ENCODE peak calls at places on chromosomes 1 and 21, in ten cellular contexts. O is NCI-H2081, W is GM06990, B is left colon, I is Ammon's horn, U is non-pigmented ciliary epithelial cell, K is T-helper 9 cell, Z is K562, S is NCI-H1417, Q is neural crest cell. F is an unnamed sample.

GRCh38 chr1:148264374-148265276 is 112.5 kb upstream of the NBPF11 start:
- DNase-seq in O (no peak), W (no peak), B (no peak), I (peak), U (peak), K (no peak), Z (peak), S (peak), Q (no peak), F (no peak)

GRCh38 chr1:110056284-110056680 is 14.2 kb downstream of the ALX3 start:
- DNase-seq in O (no peak), W (no peak), B (no peak), I (no peak), U (no peak), K (no peak), Z (no peak), S (no peak), Q (no peak), F (no peak)

GRCh38 chr21:44918581-44919033 is 2.1 kb downstream of the ITGB2 start:
- DNase-seq in O (no peak), W (no peak), B (no peak), I (no peak), U (no peak), K (no peak), Z (no peak), S (no peak), Q (no peak), F (peak)

GRCh38 chr1:239197871-239198270 is 188.5 kb upstream of the CHRM3 start:
- DNase-seq in O (no peak), W (no peak), B (no peak), I (no peak), U (no peak), K (no peak), Z (no peak), S (no peak), Q (no peak), F (no peak)

GRCh38 chr1:232278925-232279324 is 351.0 kb downstream of the SIPA1L2 start:
- DNase-seq in O (no peak), W (no peak), B (no peak), I (no peak), U (no peak), K (no peak), Z (no peak), S (no peak), Q (no peak), F (no peak)

GRCh38 chr21:44684483-44684882 is 2.5 kb upstream of the KRTAP12-1 start:
- DNase-seq in O (no peak), W (no peak), B (no peak), I (no peak), U (no peak), K (no peak), Z (no peak), S (no peak), Q (no peak), F (no peak)

GRCh38 chr1:114258633-114259032 is 105.0 kb upstream of the SYT6 start:
- DNase-seq in O (no peak), W (no peak), B (no peak), I (no peak), U (no peak), K (no peak), Z (no peak), S (no peak), Q (no peak), F (no peak)

GRCh38 chr1:226223786-226224244 is 351 bp downstream of the MIXL1 start:
- DNase-seq in O (no peak), W (peak), B (peak), I (no peak), U (no peak), K (no peak), Z (peak), S (no peak), Q (peak), F (no peak)

GRCh38 chr1:64598100-64598571 is 128.2 kb downstream of the CACHD1 start:
- DNase-seq in O (no peak), W (no peak), B (no peak), I (no peak), U (peak), K (no peak), Z (no peak), S (no peak), Q (no peak), F (no peak)

GRCh38 chr1:226633541-226634155 is 85.1 kb downstream of the STUM start:
- DNase-seq in O (peak), W (no peak), B (no peak), I (no peak), U (no peak), K (no peak), Z (no peak), S (no peak), Q (no peak), F (no peak)

GRCh38 chr21:35475768-35476167 is 426.7 kb upstream of the RUNX1 start:
- DNase-seq in O (no peak), W (no peak), B (no peak), I (no peak), U (peak), K (no peak), Z (no peak), S (no peak), Q (no peak), F (no peak)

F was measured in NCI-H345.